ENCODE peak calls at places on chromosomes 3 and 15, in six cellular contexts. G is iPS-NIHi11; H is activated gamma-delta T cell treated with Interleukin-2 at 50 U/mL for 16 hours; F is sciatic nerve; V is NCI-H1436; Q is stimulated activated CD8-positive, alpha-beta memory T cell treated with anti-CD3 and anti-CD28 coated beads, Interleukin-15, amount 100 ng/mL, for 24 hours. K is an unnamed sample.

GRCh38 chr3:23114479-23114878 is 88.6 kb upstream of the UBE2E2 start:
- DNase-seq in G (no peak), H (no peak), F (no peak), V (no peak), Q (no peak), K (no peak)

GRCh38 chr15:64720188-64720587 is 55.2 kb downstream of the RBPMS2 start:
- DNase-seq in G (no peak), H (no peak), F (no peak), V (no peak), Q (no peak), K (no peak)

GRCh38 chr3:139300416-139300815 is 43.4 kb upstream of the MRPS22 start:
- DNase-seq in G (no peak), H (no peak), F (no peak), V (no peak), Q (no peak), K (no peak)

GRCh38 chr3:42166662-42167300 is 75.6 kb downstream of the TRAK1 start:
- DNase-seq in G (no peak), H (no peak), F (no peak), V (no peak), Q (no peak), K (no peak)

GRCh38 chr3:123120546-123120945 is 53.7 kb downstream of the PDIA5 start:
- DNase-seq in G (no peak), H (no peak), F (no peak), V (no peak), Q (no peak), K (no peak)

GRCh38 chr15:56794923-56795329 is 61.6 kb upstream of the ZNF280D start:
- DNase-seq in G (no peak), H (no peak), F (no peak), V (no peak), Q (no peak), K (no peak)

GRCh38 chr15:41501961-41502786 is 8.5 kb downstream of the ITPKA start:
- DNase-seq in G (peak), H (peak), F (no peak), V (no peak), Q (no peak), K (no peak)

GRCh38 chr15:73873889-73874511 is 636 bp downstream of the TBC1D21 start:
- DNase-seq in G (peak), H (peak), F (no peak), V (peak), Q (no peak), K (no peak)

GRCh38 chr3:171328419-171329082 is 131.7 kb downstream of the TNIK start:
- DNase-seq in G (peak), H (peak), F (no peak), V (peak), Q (no peak), K (no peak)

GRCh38 chr3:178671261-178672191 is 135.3 kb downstream of the KCNMB2 start:
- DNase-seq in G (no peak), H (no peak), F (no peak), V (peak), Q (no peak), K (no peak)

GRCh38 chr15:68464451-68465090 is 32.6 kb upstream of the ITGA11 start:
- DNase-seq in G (no peak), H (no peak), F (no peak), V (no peak), Q (no peak), K (no peak)

GRCh38 chr3:87173071-87173470 is 54.0 kb upstream of the CHMP2B start:
- DNase-seq in G (no peak), H (no peak), F (no peak), V (no peak), Q (no peak), K (no peak)

GRCh38 chr3:3578723-3579122 is 220.5 kb upstream of the LRRN1 start:
- DNase-seq in G (no peak), H (no peak), F (no peak), V (no peak), Q (no peak), K (no peak)

GRCh38 chr3:73056365-73057150 is 4.9 kb upstream of the EBLN2 start:
- DNase-seq in G (no peak), H (no peak), F (no peak), V (peak), Q (no peak), K (peak)